ENCODE peak calls at places on chromosome 1, in four cellular contexts. S is MM.1S, Y is tibial nerve, H is heart right ventricle. F is an unnamed sample.

GRCh38 chr1:67308136-67308535 is 463 bp downstream of the IL12RB2 start:
- DNase-seq in H (no peak), Y (no peak), S (no peak), F (no peak)

GRCh38 chr1:92953491-92953890 is 7.8 kb downstream of the DIPK1A start:
- DNase-seq in Y (no peak), S (peak), H (no peak), F (no peak)

GRCh38 chr1:1628656-1629429 is 3.1 kb upstream of the MMP23B start:
- DNase-seq in H (no peak), Y (no peak), S (no peak), F (no peak)

GRCh38 chr1:230375795-230376194 is 50.3 kb downstream of the PGBD5 start:
- DNase-seq in H (no peak), Y (no peak), S (no peak), F (no peak)

GRCh38 chr1:165455111-165455510 is 10.2 kb upstream of the RXRG start:
- DNase-seq in Y (no peak), S (no peak), H (no peak), F (no peak)

GRCh38 chr1:204460346-204460745 is 34.3 kb downstream of the PIK3C2B start:
- DNase-seq in Y (no peak), H (no peak), S (no peak), F (no peak)

GRCh38 chr1:67580671-67581403 is 104.2 kb upstream of the GADD45A start:
- DNase-seq in H (no peak), S (no peak), Y (no peak), F (no peak)

GRCh38 chr1:156618853-156619581 is at the start of gene HAPLN2:
- DNase-seq in H (no peak), Y (no peak), S (no peak), F (no peak)

GRCh38 chr1:21778405-21778727 is 4.6 kb downstream of the USP48 start:
- DNase-seq in H (no peak), Y (no peak), S (no peak), F (no peak)

GRCh38 chr1:159161001-159161718 is 10.3 kb upstream of the CADM3 start:
- DNase-seq in S (peak), Y (peak), H (peak), F (peak)

GRCh38 chr1:64006276-64007051 is 197.0 kb upstream of the UBE2U start:
- DNase-seq in H (no peak), Y (no peak), S (no peak), F (no peak)

GRCh38 chr1:15954316-15954715 is 21.6 kb downstream of the ZBTB17 start:
- DNase-seq in Y (no peak), H (no peak), S (no peak), F (no peak)

GRCh38 chr1:177190308-177190970 is 19.7 kb downstream of the BRINP2 start:
- DNase-seq in Y (no peak), S (no peak), H (no peak), F (no peak)
- TF ChIP-seq CTCF in Y (no peak), S (no peak), H (no peak), F (no peak)

DNA sequence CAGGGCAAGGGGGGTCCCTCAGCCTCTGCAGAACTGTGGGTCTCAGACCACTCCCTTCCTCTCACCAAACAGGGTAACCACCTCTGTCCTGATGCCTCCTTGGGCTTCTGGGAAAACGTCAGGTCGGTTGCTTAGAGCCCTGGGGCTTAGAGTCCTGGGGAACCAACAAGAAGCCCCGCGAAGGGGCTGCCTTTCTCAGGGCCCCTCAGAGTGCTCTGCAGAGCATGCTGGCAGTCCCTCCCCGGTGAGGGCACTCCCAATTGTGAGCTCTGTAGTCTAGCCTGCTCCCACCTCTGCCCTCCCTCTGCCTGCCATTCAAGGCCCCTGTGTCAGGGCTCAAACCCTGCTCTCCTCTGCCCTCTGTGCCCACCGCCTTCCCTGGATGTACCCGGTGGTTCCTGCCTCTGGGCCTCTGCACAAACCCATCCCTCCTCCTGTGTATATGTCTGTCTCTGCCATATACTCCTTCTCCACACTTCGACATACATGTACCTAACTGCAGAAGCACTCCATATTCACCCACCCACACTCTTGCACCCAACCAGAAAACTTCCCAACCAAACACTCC is 92.3 kb downstream of the DMRTB1 start:
- DNase-seq in S (no peak), H (no peak), Y (no peak), F (no peak)
- TF ChIP-seq CTCF in S (no peak), H (no peak), Y (no peak), F (no peak)

GRCh38 chr1:46991083-46991923 is 32.2 kb upstream of the CYP4X1 start:
- DNase-seq in Y (no peak), H (no peak), S (peak), F (no peak)
- TF ChIP-seq CTCF in Y (no peak), H (peak), S (peak), F (peak)

GRCh38 chr1:23450894-23451293 is 26.3 kb upstream of the TCEA3 start:
- DNase-seq in Y (no peak), S (no peak), H (no peak), F (no peak)
- TF ChIP-seq CTCF in Y (no peak), S (no peak), H (no peak), F (no peak)

GRCh38 chr1:207896547-207896946 is 14.4 kb downstream of the CD34 start:
- DNase-seq in Y (no peak), S (no peak), H (no peak), F (no peak)

GRCh38 chr1:207898260-207898659 is 12.7 kb downstream of the CD34 start:
- DNase-seq in S (no peak), H (no peak), Y (no peak), F (no peak)

GRCh38 chr1:207898836-207899235 is 12.1 kb downstream of the CD34 start:
- DNase-seq in S (no peak), H (no peak), Y (no peak), F (no peak)

GRCh38 chr1:207893737-207894582 is 17.0 kb downstream of the CD34 start:
- DNase-seq in H (no peak), S (no peak), Y (no peak), F (no peak)

DNA sequence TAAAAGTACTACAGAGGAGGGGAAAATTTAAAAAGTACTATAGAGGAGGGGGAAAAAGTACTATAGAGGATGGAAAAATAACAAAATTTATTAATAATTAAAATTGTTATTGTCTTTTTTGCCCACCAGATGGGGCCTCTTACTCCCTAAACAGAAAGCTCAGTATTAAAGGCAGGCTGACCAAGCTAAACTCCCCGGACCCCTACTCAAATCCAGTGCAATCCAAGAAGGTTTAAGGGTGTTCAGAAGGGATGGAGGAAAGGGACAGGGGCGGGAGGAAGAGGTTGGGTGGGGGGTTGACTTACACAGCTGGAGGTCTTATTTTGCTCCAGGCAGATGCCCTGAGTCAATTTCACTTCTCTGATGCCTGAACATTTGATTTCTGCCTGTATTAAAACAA is 13.7 kb downstream of the CD34 start:
- DNase-seq in S (peak), H (no peak), Y (no peak), F (no peak)
- TF ChIP-seq CTCF in S (peak), H (peak), Y (peak), F (peak)